ENCODE peak calls at places on chromosomes 7 and 10, in five cellular contexts. B is NB4, R is AG09309, G is neural progenitor cell, S is foreskin fibroblast. D is an unnamed sample.
A peak's percentile ranks its signal among the peaks of the same experiment; 100 is the strongest.

GRCh38 chr10:7296648-7297047 is 114.2 kb downstream of the SFMBT2 start:
- DNase-seq in S (no peak), G (no peak), R (no peak), B (no peak), D (no peak)

GRCh38 chr10:75191821-75192568 is 18.6 kb upstream of the VDAC2 start:
- DNase-seq in G (no peak), R (peak; percentile 85), B (peak; percentile 64), S (peak; percentile 94), D (peak; percentile 33)

GRCh38 chr7:44114586-44115310 is 8.6 kb downstream of the POLD2 start:
- DNase-seq in S (peak; percentile 28), G (no peak), B (no peak), R (no peak), D (no peak)

GRCh38 chr10:103276941-103277712 is at the start of gene INA:
- DNase-seq in G (peak; percentile 94), S (peak; percentile 82), R (no peak), B (no peak), D (no peak)

GRCh38 chr7:135224027-135224426 is 9.6 kb upstream of the STRA8 start:
- DNase-seq in G (no peak), B (peak; percentile 45), R (no peak), S (no peak), D (no peak)

GRCh38 chr10:70573599-70574506 is 28.7 kb downstream of the PRF1 start:
- DNase-seq in S (no peak), R (no peak), G (no peak), B (no peak), D (no peak)

GRCh38 chr10:58513189-58514101 is 773 bp downstream of the BICC1 start:
- DNase-seq in R (peak; percentile 69), G (peak; percentile 73), B (peak; percentile 44), S (peak; percentile 83), D (no peak)

GRCh38 chr7:98399903-98400537 is 870 bp downstream of the BAIAP2L1 start:
- DNase-seq in G (peak; percentile 81), R (no peak), S (peak; percentile 56), B (no peak), D (peak; percentile 50)

GRCh38 chr7:139817249-139817648 is 11.8 kb upstream of the TBXAS1 start:
- DNase-seq in S (no peak), B (no peak), G (no peak), R (no peak), D (no peak)

GRCh38 chr7:123635551-123636359 is 19.9 kb upstream of the LMOD2 start:
- DNase-seq in B (peak; percentile 39), R (no peak), G (peak; percentile 54), S (peak; percentile 77), D (no peak)

GRCh38 chr10:70594161-70594560 is 8.4 kb downstream of the PRF1 start:
- DNase-seq in B (no peak), R (no peak), G (no peak), S (no peak), D (no peak)

GRCh38 chr7:115933463-115933862 is 97.1 kb downstream of the TFEC start:
- DNase-seq in G (no peak), R (peak; percentile 5), B (no peak), S (peak; percentile 85), D (no peak)

GRCh38 chr7:23061327-23061726 is 44.3 kb upstream of the KLHL7 start:
- DNase-seq in R (no peak), S (no peak), B (no peak), G (no peak), D (no peak)

GRCh38 chr7:23058412-23059096 is 44.6 kb upstream of the HYCC1 start:
- DNase-seq in S (peak; percentile 53), R (no peak), B (peak; percentile 57), G (no peak), D (no peak)

DNA sequence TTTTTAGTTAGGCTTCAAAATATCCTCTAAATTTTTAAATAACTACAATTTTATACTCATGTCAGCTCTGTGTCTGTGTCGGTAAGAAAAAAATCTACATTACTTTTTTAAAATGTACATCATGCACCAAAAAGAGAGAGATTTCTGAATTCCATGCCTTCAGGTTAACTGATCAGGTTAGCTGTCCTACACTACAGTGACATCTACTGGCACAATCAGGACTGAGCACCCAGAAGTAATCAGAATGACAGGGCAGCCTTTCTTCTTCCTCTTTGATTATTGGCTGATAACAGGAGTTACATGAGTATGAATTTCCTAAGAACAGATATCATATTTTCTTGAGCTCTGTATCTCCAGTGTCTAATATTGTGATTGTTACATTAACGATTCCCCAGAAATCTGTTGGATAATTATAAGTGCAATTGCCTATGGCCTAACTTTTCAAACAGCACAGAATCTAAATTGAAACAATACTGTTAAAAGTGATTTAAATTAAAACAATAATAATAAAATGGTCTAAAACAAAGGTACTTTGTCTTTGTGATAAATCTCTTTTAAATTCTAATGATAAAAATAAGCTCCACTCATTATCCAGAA is 41.8 kb upstream of the HYCC1 start:
- DNase-seq in B (peak; percentile 83), S (peak; percentile 86), R (peak; percentile 33), G (peak; percentile 67), D (no peak)
- TF ChIP-seq CTCF in B (peak; percentile 96), S (peak; percentile 84), R (peak; percentile 91), G (peak; percentile 96), D (peak; percentile 97)

GRCh38 chr7:73358590-73359275 is 30.8 kb downstream of the FKBP6 start:
- DNase-seq in R (no peak), G (no peak), B (no peak), S (no peak), D (no peak)
- H3K4me3 ChIP-seq in R (no peak overlapping the region), G (no peak overlapping the region), B (no peak overlapping the region), S (no peak overlapping the region), D (peak overlapping the region; percentile 35)

DNA sequence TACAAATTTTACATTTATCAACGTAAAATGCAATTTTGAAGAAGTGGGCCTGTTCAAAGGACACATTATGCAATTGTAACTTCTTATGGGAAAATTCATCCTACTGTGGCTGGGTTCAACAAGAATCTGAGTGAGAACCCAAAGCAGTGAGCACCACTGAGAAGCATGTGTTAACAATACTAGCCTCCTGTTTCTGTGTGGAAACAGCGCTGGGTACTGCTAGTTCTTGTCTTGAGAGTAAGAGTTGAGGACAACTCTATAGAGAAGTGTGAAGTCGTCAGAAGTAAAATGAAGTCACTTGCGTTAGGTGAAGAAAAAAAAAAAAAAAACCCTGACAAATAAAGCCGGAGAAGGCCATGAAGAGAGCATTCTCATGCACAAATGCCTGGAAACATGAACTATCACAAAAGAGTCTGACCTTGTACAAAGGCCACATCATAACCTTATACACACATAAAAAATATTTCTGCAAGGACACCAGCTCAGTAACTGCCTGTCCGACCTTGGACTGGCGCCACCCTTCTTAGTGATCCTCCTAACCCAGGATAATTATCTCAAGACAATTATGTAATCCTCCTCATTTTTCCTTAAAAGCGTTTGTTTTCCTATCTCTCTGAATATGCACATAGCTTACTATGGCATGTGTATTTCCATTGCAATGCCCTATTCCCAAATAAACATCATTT is 554.9 kb downstream of the HTR7 start:
- DNase-seq in R (no peak), B (no peak), S (no peak), G (no peak), D (no peak)
- TF ChIP-seq CTCF in R (no peak), B (no peak), S (no peak), G (no peak), D (no peak)

GRCh38 chr7:70681847-70682350 is 450.0 kb upstream of the GALNT17 start:
- DNase-seq in B (no peak), G (no peak), S (no peak), R (no peak), D (no peak)

GRCh38 chr7:70676243-70676642 is 455.7 kb upstream of the GALNT17 start:
- DNase-seq in R (no peak), G (no peak), S (no peak), B (no peak), D (no peak)

GRCh38 chr7:70679666-70680065 is 452.3 kb upstream of the GALNT17 start:
- DNase-seq in R (no peak), B (no peak), S (peak; percentile 8), G (no peak), D (no peak)

GRCh38 chr7:70681111-70681846 is 450.7 kb upstream of the GALNT17 start:
- DNase-seq in G (peak; percentile 44), R (no peak), S (no peak), B (no peak), D (no peak)

DNA sequence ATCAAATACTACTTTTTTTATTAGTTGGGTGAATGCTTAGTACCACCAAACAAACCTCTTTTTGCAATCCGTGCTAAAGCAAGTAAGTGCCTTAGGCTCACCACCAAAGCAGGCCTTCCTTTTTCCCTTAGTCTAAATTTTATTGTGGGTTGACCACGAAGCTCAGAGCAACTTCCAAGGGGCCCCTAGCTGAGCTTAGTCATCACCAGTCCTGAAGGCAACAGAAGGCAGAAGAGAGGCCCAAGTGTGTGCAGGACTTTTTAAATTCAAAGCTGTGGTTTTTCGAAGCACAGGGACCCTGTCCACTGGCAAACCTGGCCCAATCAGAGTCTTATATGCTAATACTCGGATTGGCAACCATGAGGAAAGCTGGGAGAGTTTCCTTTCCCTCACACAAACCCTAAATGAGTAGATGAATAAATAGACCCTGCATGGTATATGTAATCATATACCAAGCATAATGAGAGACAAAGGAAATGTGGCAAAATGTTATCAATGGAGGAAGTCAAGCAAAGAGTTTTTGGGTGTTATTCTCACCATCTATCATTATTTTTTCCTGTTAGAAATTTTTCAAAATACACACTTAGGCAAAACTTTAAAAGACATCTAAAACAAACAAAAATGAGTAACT is 453.2 kb upstream of the GALNT17 start:
- DNase-seq in R (peak; percentile 57), B (peak; percentile 97), G (no peak), S (peak; percentile 49), D (no peak)
- H3K4me3 ChIP-seq in R (no peak overlapping the region), B (no peak overlapping the region), G (no peak overlapping the region), S (no peak overlapping the region), D (no peak overlapping the region)

GRCh38 chr7:2316578-2316977 is 2.3 kb upstream of the SNX8 start:
- DNase-seq in B (no peak), R (no peak), G (no peak), S (no peak), D (no peak)
- TF ChIP-seq CTCF in B (no peak), R (no peak), G (no peak), S (no peak), D (no peak)

DNA sequence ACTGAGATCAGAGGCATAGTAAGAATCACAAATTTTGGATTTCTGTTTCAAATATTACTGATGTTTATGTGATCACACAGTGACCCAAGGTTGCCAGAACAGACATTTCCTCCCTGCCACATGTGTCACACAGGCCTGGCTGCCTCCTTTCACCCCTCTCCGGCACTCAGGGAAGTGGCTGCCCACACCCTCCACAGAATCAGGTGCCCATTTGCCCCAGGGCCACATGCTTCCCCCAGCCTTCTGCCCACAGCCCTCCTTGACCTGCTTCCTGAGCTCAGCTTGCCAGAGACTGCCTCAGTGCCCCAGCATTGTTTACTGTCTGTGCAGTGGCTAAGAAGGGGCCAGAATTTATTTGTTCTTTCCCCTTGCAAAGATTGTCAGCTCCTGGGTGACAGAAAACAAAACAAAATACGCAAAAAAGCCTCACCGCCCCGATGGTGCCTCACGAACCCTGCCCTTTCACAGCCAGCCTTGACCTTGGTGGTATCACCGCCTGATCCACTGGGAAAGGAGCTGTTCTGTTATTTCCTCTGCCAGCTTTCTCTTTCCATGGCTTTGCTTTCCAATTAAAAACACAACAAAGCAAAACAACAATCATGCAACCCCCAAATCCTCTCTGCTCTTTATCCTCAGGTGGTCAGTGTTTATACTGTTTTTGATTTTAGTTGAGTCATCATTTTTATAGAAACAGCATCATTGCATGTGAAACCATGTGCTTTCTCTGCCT is 52.8 kb downstream of the CHN2 start:
- DNase-seq in S (no peak), B (no peak), R (no peak), G (no peak), D (no peak)
- H3K4me3 ChIP-seq in S (no peak overlapping the region), B (no peak overlapping the region), R (no peak overlapping the region), G (no peak overlapping the region), D (no peak overlapping the region)